ENCODE peak calls at places on chromosomes 7 and 10, in eight cellular contexts. One of them, this sample, is unnamed.

GRCh38 chr10:72261323-72262018 is 12.3 kb upstream of the DDIT4 start:
- DNase-seq in substantia nigra: no peak
- DNase-seq in MCF 10A: peak; percentile 58
- DNase-seq in nucleus accumbens: no peak
- DNase-seq in PC-3: peak; percentile 25
- DNase-seq in glutamatergic neuron: peak; percentile 33
- DNase-seq in T-helper 2 cell: peak; percentile 36
- DNase-seq in AG08395: no peak
- DNase-seq in this sample: no peak

GRCh38 chr10:46547881-46548780 is 8.3 kb downstream of the GPRIN2 start:
- DNase-seq in MCF 10A: no peak
- DNase-seq in AG08395: no peak
- DNase-seq in T-helper 2 cell: no peak
- DNase-seq in nucleus accumbens: no peak
- DNase-seq in substantia nigra: no peak
- DNase-seq in glutamatergic neuron: no peak
- DNase-seq in PC-3: peak; percentile 24
- DNase-seq in this sample: no peak

GRCh38 chr10:103153765-103154197 is 39.3 kb downstream of the NT5C2 start:
- DNase-seq in substantia nigra: no peak
- DNase-seq in glutamatergic neuron: no peak
- DNase-seq in T-helper 2 cell: no peak
- DNase-seq in nucleus accumbens: no peak
- DNase-seq in PC-3: peak; percentile 31
- DNase-seq in MCF 10A: peak; percentile 38
- DNase-seq in AG08395: no peak
- DNase-seq in this sample: no peak

GRCh38 chr10:847868-848267 is 83.6 kb downstream of the LARP4B start:
- DNase-seq in substantia nigra: no peak
- DNase-seq in AG08395: no peak
- DNase-seq in T-helper 2 cell: no peak
- DNase-seq in PC-3: no peak
- DNase-seq in nucleus accumbens: no peak
- DNase-seq in glutamatergic neuron: no peak
- DNase-seq in MCF 10A: no peak
- DNase-seq in this sample: no peak

GRCh38 chr10:132616170-132616994 is 78.8 kb downstream of the INPP5A start:
- DNase-seq in glutamatergic neuron: no peak
- DNase-seq in nucleus accumbens: no peak
- DNase-seq in MCF 10A: no peak
- DNase-seq in T-helper 2 cell: peak; percentile 26
- DNase-seq in PC-3: no peak
- DNase-seq in AG08395: no peak
- DNase-seq in substantia nigra: no peak
- DNase-seq in this sample: no peak

GRCh38 chr7:122311719-122312118 is 7.2 kb upstream of the FEZF1 start:
- DNase-seq in AG08395: no peak
- DNase-seq in PC-3: no peak
- DNase-seq in substantia nigra: no peak
- DNase-seq in T-helper 2 cell: no peak
- DNase-seq in glutamatergic neuron: peak; percentile 66
- DNase-seq in nucleus accumbens: no peak
- DNase-seq in MCF 10A: no peak
- DNase-seq in this sample: no peak

GRCh38 chr10:128324058-128324457 is 197.8 kb upstream of the MKI67 start:
- DNase-seq in MCF 10A: peak; percentile 7
- DNase-seq in glutamatergic neuron: peak; percentile 59
- DNase-seq in nucleus accumbens: no peak
- DNase-seq in substantia nigra: no peak
- DNase-seq in PC-3: no peak
- DNase-seq in AG08395: no peak
- DNase-seq in T-helper 2 cell: no peak
- DNase-seq in this sample: no peak

GRCh38 chr10:114306116-114306973 is 67.3 kb downstream of the VWA2 start:
- DNase-seq in MCF 10A: peak; percentile 92
- DNase-seq in PC-3: peak; percentile 87
- DNase-seq in glutamatergic neuron: no peak
- DNase-seq in substantia nigra: no peak
- DNase-seq in AG08395: peak; percentile 94
- DNase-seq in nucleus accumbens: no peak
- DNase-seq in T-helper 2 cell: no peak
- DNase-seq in this sample: no peak

GRCh38 chr10:79402951-79403350 is 42.5 kb downstream of the ZCCHC24 start:
- DNase-seq in MCF 10A: no peak
- DNase-seq in nucleus accumbens: no peak
- DNase-seq in substantia nigra: no peak
- DNase-seq in AG08395: no peak
- DNase-seq in glutamatergic neuron: peak; percentile 11
- DNase-seq in PC-3: peak; percentile 77
- DNase-seq in T-helper 2 cell: no peak
- DNase-seq in this sample: no peak

GRCh38 chr10:69963835-69964710 is 88.6 kb upstream of the MACROH2A2 start:
- DNase-seq in T-helper 2 cell: no peak
- DNase-seq in glutamatergic neuron: no peak
- DNase-seq in nucleus accumbens: no peak
- DNase-seq in AG08395: no peak
- DNase-seq in substantia nigra: no peak
- DNase-seq in MCF 10A: no peak
- DNase-seq in PC-3: no peak
- DNase-seq in this sample: peak; percentile 5

GRCh38 chr7:1544896-1545416 is 11.0 kb downstream of the TMEM184A start:
- DNase-seq in MCF 10A: no peak
- DNase-seq in nucleus accumbens: no peak
- DNase-seq in glutamatergic neuron: no peak
- DNase-seq in T-helper 2 cell: no peak
- DNase-seq in AG08395: no peak
- DNase-seq in PC-3: no peak
- DNase-seq in substantia nigra: no peak
- DNase-seq in this sample: no peak

GRCh38 chr7:150986099-150986512 is 4.7 kb upstream of the NOS3 start:
- DNase-seq in PC-3: peak; percentile 64
- DNase-seq in T-helper 2 cell: peak; percentile 40
- DNase-seq in MCF 10A: peak; percentile 64
- DNase-seq in substantia nigra: peak; percentile 53
- DNase-seq in AG08395: peak; percentile 83
- DNase-seq in glutamatergic neuron: peak; percentile 85
- DNase-seq in nucleus accumbens: peak; percentile 28
- DNase-seq in this sample: peak; percentile 65

GRCh38 chr7:106276513-106276912 is 8.3 kb downstream of the NAMPT start:
- DNase-seq in MCF 10A: no peak
- DNase-seq in nucleus accumbens: no peak
- DNase-seq in T-helper 2 cell: no peak
- DNase-seq in glutamatergic neuron: no peak
- DNase-seq in substantia nigra: no peak
- DNase-seq in AG08395: no peak
- DNase-seq in PC-3: no peak
- DNase-seq in this sample: no peak

GRCh38 chr7:101814081-101814995 is 3.1 kb upstream of the CUX1 start:
- DNase-seq in AG08395: peak; percentile 69
- DNase-seq in nucleus accumbens: peak; percentile 46
- DNase-seq in substantia nigra: peak; percentile 41
- DNase-seq in glutamatergic neuron: peak; percentile 65
- DNase-seq in PC-3: peak; percentile 66
- DNase-seq in MCF 10A: peak; percentile 54
- DNase-seq in T-helper 2 cell: peak; percentile 32
- DNase-seq in this sample: peak; percentile 28

GRCh38 chr7:80095545-80095944 is 39.1 kb upstream of the GNAI1 start:
- DNase-seq in T-helper 2 cell: no peak
- DNase-seq in PC-3: peak; percentile 45
- DNase-seq in nucleus accumbens: no peak
- DNase-seq in substantia nigra: no peak
- DNase-seq in AG08395: peak; percentile 29
- DNase-seq in MCF 10A: peak; percentile 38
- DNase-seq in glutamatergic neuron: no peak
- DNase-seq in this sample: no peak

GRCh38 chr10:113473851-113474250 is 79.0 kb upstream of the HABP2 start:
- DNase-seq in PC-3: peak; percentile 46
- DNase-seq in nucleus accumbens: no peak
- DNase-seq in T-helper 2 cell: no peak
- DNase-seq in MCF 10A: no peak
- DNase-seq in AG08395: peak; percentile 82
- DNase-seq in substantia nigra: no peak
- DNase-seq in glutamatergic neuron: no peak
- DNase-seq in this sample: no peak

GRCh38 chr7:12257582-12257981 is 46.5 kb downstream of the TMEM106B start:
- DNase-seq in AG08395: no peak
- DNase-seq in nucleus accumbens: no peak
- DNase-seq in PC-3: peak; percentile 15
- DNase-seq in MCF 10A: peak; percentile 22
- DNase-seq in substantia nigra: no peak
- DNase-seq in T-helper 2 cell: no peak
- DNase-seq in glutamatergic neuron: no peak
- DNase-seq in this sample: no peak

This sample was measured in mucosa of gallbladder.